ENCODE peak calls at places on chromosomes 2 and 18, in seven cellular contexts. One of them, this sample, is unnamed.

GRCh38 chr2:10449481-10449831 is 1.3 kb upstream of the ODC1 start:
- DNase-seq in stomach: no peak
- DNase-seq in CD4-positive, alpha-beta T cell: no peak
- DNase-seq in body of pancreas: no peak
- DNase-seq in smooth muscle cell of the brain vasculature: no peak
- DNase-seq in type B pancreatic cell: no peak
- DNase-seq in activated CD8-positive, alpha-beta T cell treated with anti-CD3 and anti-CD28 coated beads for 36 hours: no peak
- DNase-seq in this sample: no peak

GRCh38 chr2:96142217-96143113 is 2.8 kb downstream of the DUSP2 start:
- DNase-seq in type B pancreatic cell: no peak
- DNase-seq in smooth muscle cell of the brain vasculature: no peak
- DNase-seq in activated CD8-positive, alpha-beta T cell treated with anti-CD3 and anti-CD28 coated beads for 36 hours: peak
- DNase-seq in stomach: no peak
- DNase-seq in CD4-positive, alpha-beta T cell: peak
- DNase-seq in body of pancreas: peak
- DNase-seq in this sample: peak

GRCh38 chr2:102251042-102251848 is 60.1 kb upstream of the IL1RL1 start:
- DNase-seq in stomach: peak
- DNase-seq in type B pancreatic cell: no peak
- DNase-seq in activated CD8-positive, alpha-beta T cell treated with anti-CD3 and anti-CD28 coated beads for 36 hours: peak
- DNase-seq in smooth muscle cell of the brain vasculature: no peak
- DNase-seq in body of pancreas: peak
- DNase-seq in CD4-positive, alpha-beta T cell: peak
- DNase-seq in this sample: peak

GRCh38 chr18:46385124-46385523 is 271.9 kb downstream of the LOXHD1 start:
- DNase-seq in stomach: no peak
- DNase-seq in activated CD8-positive, alpha-beta T cell treated with anti-CD3 and anti-CD28 coated beads for 36 hours: no peak
- DNase-seq in body of pancreas: no peak
- DNase-seq in smooth muscle cell of the brain vasculature: no peak
- DNase-seq in type B pancreatic cell: no peak
- DNase-seq in CD4-positive, alpha-beta T cell: no peak
- DNase-seq in this sample: no peak

GRCh38 chr2:67713376-67713775 is 316.2 kb downstream of the ETAA1 start:
- DNase-seq in smooth muscle cell of the brain vasculature: no peak
- DNase-seq in body of pancreas: no peak
- DNase-seq in stomach: no peak
- DNase-seq in activated CD8-positive, alpha-beta T cell treated with anti-CD3 and anti-CD28 coated beads for 36 hours: no peak
- DNase-seq in CD4-positive, alpha-beta T cell: no peak
- DNase-seq in type B pancreatic cell: no peak
- DNase-seq in this sample: no peak

GRCh38 chr2:36441816-36442215 is 86.2 kb downstream of the CRIM1 start:
- DNase-seq in activated CD8-positive, alpha-beta T cell treated with anti-CD3 and anti-CD28 coated beads for 36 hours: no peak
- DNase-seq in smooth muscle cell of the brain vasculature: no peak
- DNase-seq in CD4-positive, alpha-beta T cell: no peak
- DNase-seq in type B pancreatic cell: no peak
- DNase-seq in body of pancreas: no peak
- DNase-seq in stomach: no peak
- DNase-seq in this sample: no peak

GRCh38 chr2:174634130-174635014 is 36.8 kb upstream of the WIPF1 start:
- DNase-seq in type B pancreatic cell: no peak
- DNase-seq in smooth muscle cell of the brain vasculature: no peak
- DNase-seq in stomach: no peak
- DNase-seq in CD4-positive, alpha-beta T cell: peak
- DNase-seq in activated CD8-positive, alpha-beta T cell treated with anti-CD3 and anti-CD28 coated beads for 36 hours: peak
- DNase-seq in body of pancreas: no peak
- DNase-seq in this sample: no peak

GRCh38 chr18:49016648-49017539 is 66.1 kb upstream of the SMAD7 start:
- DNase-seq in body of pancreas: peak
- DNase-seq in type B pancreatic cell: peak
- DNase-seq in CD4-positive, alpha-beta T cell: no peak
- DNase-seq in stomach: peak
- DNase-seq in activated CD8-positive, alpha-beta T cell treated with anti-CD3 and anti-CD28 coated beads for 36 hours: no peak
- DNase-seq in smooth muscle cell of the brain vasculature: no peak
- DNase-seq in this sample: no peak

GRCh38 chr2:204545861-204546773 is 842 bp downstream of the PARD3B start:
- DNase-seq in stomach: peak
- DNase-seq in body of pancreas: peak
- DNase-seq in smooth muscle cell of the brain vasculature: no peak
- DNase-seq in CD4-positive, alpha-beta T cell: no peak
- DNase-seq in activated CD8-positive, alpha-beta T cell treated with anti-CD3 and anti-CD28 coated beads for 36 hours: peak
- DNase-seq in type B pancreatic cell: peak
- DNase-seq in this sample: no peak

GRCh38 chr2:151853070-151853758 is 25.0 kb upstream of the ARL5A start:
- DNase-seq in stomach: no peak
- DNase-seq in type B pancreatic cell: no peak
- DNase-seq in body of pancreas: no peak
- DNase-seq in activated CD8-positive, alpha-beta T cell treated with anti-CD3 and anti-CD28 coated beads for 36 hours: no peak
- DNase-seq in smooth muscle cell of the brain vasculature: no peak
- DNase-seq in CD4-positive, alpha-beta T cell: no peak
- DNase-seq in this sample: no peak

GRCh38 chr2:230974096-230974913 is 21.6 kb upstream of the SPATA3 start:
- DNase-seq in activated CD8-positive, alpha-beta T cell treated with anti-CD3 and anti-CD28 coated beads for 36 hours: peak
- DNase-seq in type B pancreatic cell: no peak
- DNase-seq in CD4-positive, alpha-beta T cell: peak
- DNase-seq in body of pancreas: no peak
- DNase-seq in stomach: no peak
- DNase-seq in smooth muscle cell of the brain vasculature: no peak
- DNase-seq in this sample: no peak

GRCh38 chr2:15023231-15023630 is 390.7 kb downstream of the LRATD1 start:
- DNase-seq in CD4-positive, alpha-beta T cell: no peak
- DNase-seq in activated CD8-positive, alpha-beta T cell treated with anti-CD3 and anti-CD28 coated beads for 36 hours: no peak
- DNase-seq in body of pancreas: no peak
- DNase-seq in stomach: no peak
- DNase-seq in smooth muscle cell of the brain vasculature: no peak
- DNase-seq in type B pancreatic cell: no peak
- DNase-seq in this sample: no peak

GRCh38 chr2:238895901-238896600 is 48.2 kb downstream of the TWIST2 start:
- DNase-seq in stomach: peak
- DNase-seq in smooth muscle cell of the brain vasculature: peak
- DNase-seq in activated CD8-positive, alpha-beta T cell treated with anti-CD3 and anti-CD28 coated beads for 36 hours: no peak
- DNase-seq in CD4-positive, alpha-beta T cell: no peak
- DNase-seq in type B pancreatic cell: no peak
- DNase-seq in body of pancreas: peak
- DNase-seq in this sample: peak